ENCODE peak calls at places on chromosomes 6 and 20, in seven cellular contexts. U, A, Q, H, V, W and M are unnamed samples.

GRCh38 chr6:13331516-13332348 is 3.4 kb upstream of the TBC1D7 start:
- DNase-seq in U (peak), A (peak), Q (no peak), H (no peak), V (no peak), W (no peak), M (peak)

GRCh38 chr20:50591233-50591852 is 81.2 kb downstream of the PTPN1 start:
- DNase-seq in U (no peak), A (no peak), Q (no peak), H (no peak), V (no peak), W (no peak), M (no peak)

GRCh38 chr20:40843251-40843650 is 154.2 kb upstream of the MAFB start:
- DNase-seq in U (no peak), A (no peak), Q (no peak), H (no peak), V (no peak), W (no peak), M (no peak)

GRCh38 chr6:122184260-122184934 is 215.1 kb upstream of the HSF2 start:
- DNase-seq in U (peak), A (peak), Q (no peak), H (no peak), V (peak), W (no peak), M (no peak)

GRCh38 chr20:41587956-41588355 is 30.2 kb downstream of the CHD6 start:
- DNase-seq in U (no peak), A (no peak), Q (no peak), H (no peak), V (peak), W (no peak), M (no peak)

GRCh38 chr6:67458265-67458664 is 1176.8 kb upstream of the ADGRB3 start:
- DNase-seq in U (no peak), A (no peak), Q (no peak), H (no peak), V (no peak), W (no peak), M (no peak)

GRCh38 chr20:3080939-3081388 is 3.6 kb downstream of the AVP start:
- DNase-seq in U (peak), A (no peak), Q (no peak), H (no peak), V (peak), W (no peak), M (no peak)

GRCh38 chr6:74167951-74168350 is 471.9 kb downstream of the CD109 start:
- DNase-seq in U (no peak), A (no peak), Q (no peak), H (no peak), V (no peak), W (no peak), M (no peak)